ENCODE peak calls at places on chromosomes 3 and 15, in four cellular contexts. One of them, this sample, is unnamed.

GRCh38 chr3:171347017-171347979 is 112.9 kb downstream of the TNIK start:
- DNase-seq in WTC11: no peak
- DNase-seq in progenitor cell of endocrine pancreas: no peak
- DNase-seq in H7: no peak
- DNase-seq in this sample: no peak

GRCh38 chr3:12405432-12406272 is 78.6 kb upstream of the TSEN2 start:
- DNase-seq in WTC11: no peak
- DNase-seq in progenitor cell of endocrine pancreas: no peak
- DNase-seq in H7: no peak
- DNase-seq in this sample: peak; percentile 97

GRCh38 chr3:11498646-11499045 is 145.1 kb downstream of the VGLL4 start:
- DNase-seq in WTC11: no peak
- DNase-seq in progenitor cell of endocrine pancreas: no peak
- DNase-seq in H7: no peak
- DNase-seq in this sample: peak; percentile 56

GRCh38 chr15:100703032-100703578 is 100.7 kb downstream of the ASB7 start:
- DNase-seq in WTC11: no peak
- DNase-seq in progenitor cell of endocrine pancreas: no peak
- DNase-seq in H7: no peak
- DNase-seq in this sample: peak; percentile 41

GRCh38 chr3:88997276-88997675 is 110.1 kb upstream of the EPHA3 start:
- DNase-seq in WTC11: no peak
- DNase-seq in progenitor cell of endocrine pancreas: no peak
- DNase-seq in H7: no peak
- DNase-seq in this sample: no peak

GRCh38 chr15:68229386-68230156 is at the start of gene CLN6:
- DNase-seq in WTC11: peak; percentile 84
- DNase-seq in progenitor cell of endocrine pancreas: peak; percentile 65
- DNase-seq in H7: peak; percentile 99
- DNase-seq in this sample: peak; percentile 92

GRCh38 chr15:90902996-90903732 is at the start of gene MAN2A2:
- DNase-seq in WTC11: peak; percentile 65
- DNase-seq in progenitor cell of endocrine pancreas: peak; percentile 49
- DNase-seq in H7: peak; percentile 91
- DNase-seq in this sample: peak; percentile 82

GRCh38 chr3:196169836-196170240 is 41.4 kb downstream of the ZDHHC19 start:
- DNase-seq in WTC11: no peak
- DNase-seq in progenitor cell of endocrine pancreas: no peak
- DNase-seq in H7: no peak
- DNase-seq in this sample: no peak